ENCODE peak calls at places on chromosomes 3 and 15, in six cellular contexts. N, U, I, Y, V and J are unnamed samples. For H3K4me1, the result is how much of the 10 kb centered on the place peaks cover.

GRCh38 chr15:40238927-40239591 is at the start of gene PAK6:
- DNase-seq in N (peak), U (peak), I (peak), Y (peak), V (no peak), J (no peak)

GRCh38 chr3:61924065-61924740 is 362.8 kb downstream of the PTPRG start:
- DNase-seq in N (no peak), U (no peak), I (no peak), Y (no peak), V (no peak), J (no peak)

GRCh38 chr15:33737687-33738606 is 230.3 kb upstream of the CHRM5 start:
- DNase-seq in N (peak), U (no peak), I (no peak), Y (peak), V (no peak), J (no peak)

GRCh38 chr15:92619380-92620101 is 36.0 kb downstream of the FAM174B start:
- DNase-seq in N (no peak), U (peak), I (no peak), Y (peak), V (no peak), J (no peak)

GRCh38 chr3:79086514-79086913 is 681.3 kb downstream of the ROBO1 start:
- DNase-seq in N (peak), U (no peak), I (no peak), Y (peak), V (no peak), J (no peak)

GRCh38 chr3:136882575-136882974 is 20.6 kb downstream of the NCK1 start:
- DNase-seq in N (no peak), U (no peak), I (no peak), Y (no peak), V (no peak), J (no peak)

GRCh38 chr3:113252553-113252952 is 41.2 kb downstream of the BOC start:
- DNase-seq in N (no peak), U (no peak), I (no peak), Y (no peak), V (no peak), J (no peak)

GRCh38 chr3:128487538-128487812 is 5.5 kb downstream of the GATA2 start:
- DNase-seq in N (no peak), U (no peak), I (no peak), Y (no peak), V (no peak), J (no peak)

GRCh38 chr3:67000006-67000405 is 1.9 kb downstream of the KBTBD8 start:
- DNase-seq in N (no peak), U (no peak), I (no peak), Y (peak), V (no peak), J (no peak)

GRCh38 chr15:66939016-66939415 is 126.4 kb upstream of the SMAD3 start:
- DNase-seq in N (no peak), U (no peak), I (no peak), Y (no peak), V (no peak), J (no peak)

GRCh38 chr15:61518191-61518950 is 289.3 kb upstream of the RORA start:
- DNase-seq in N (no peak), U (no peak), I (no peak), Y (peak), V (no peak), J (no peak)

GRCh38 chr3:25830373-25831305 is 40.7 kb downstream of the OXSM start:
- DNase-seq in N (no peak), U (no peak), I (no peak), Y (no peak), V (no peak), J (no peak)

GRCh38 chr15:69719527-69719926 is 266.9 kb downstream of the RPLP1 start:
- DNase-seq in N (no peak), U (no peak), I (no peak), Y (no peak), V (no peak), J (no peak)

GRCh38 chr3:86840814-86841213 is 150.1 kb downstream of the VGLL3 start:
- DNase-seq in N (no peak), U (no peak), I (no peak), Y (no peak), V (no peak), J (no peak)

GRCh38 chr3:81829946-81830345 is 68.5 kb upstream of the GBE1 start:
- DNase-seq in N (no peak), U (no peak), I (no peak), Y (no peak), V (no peak), J (no peak)

GRCh38 chr3:129908417-129908816 is 14.9 kb upstream of the TMCC1 start:
- DNase-seq in N (no peak), U (no peak), I (no peak), Y (no peak), V (no peak), J (no peak)

GRCh38 chr3:156264771-156265170 is 144.4 kb downstream of the KCNAB1 start:
- DNase-seq in N (no peak), U (no peak), I (no peak), Y (peak), V (no peak), J (no peak)

GRCh38 chr3:41267975-41268640 is 68.8 kb downstream of the CTNNB1 start:
- DNase-seq in N (peak), U (no peak), I (no peak), Y (peak), V (no peak), J (no peak)

GRCh38 chr3:178845446-178846118 is 226.0 kb downstream of the ZMAT3 start:
- DNase-seq in N (no peak), U (no peak), I (no peak), Y (no peak), V (no peak), J (no peak)

GRCh38 chr3:128649264-128649663 is 1.4 kb downstream of the RPN1 start:
- DNase-seq in N (no peak), U (no peak), I (no peak), Y (no peak), V (no peak), J (no peak)

GRCh38 chr3:181279239-181279565 is 289.7 kb upstream of the DNAJC19 start:
- DNase-seq in N (no peak), U (no peak), I (no peak), Y (no peak), V (no peak), J (no peak)

GRCh38 chr3:181276358-181276896 is 286.9 kb upstream of the DNAJC19 start:
- DNase-seq in N (no peak), U (no peak), I (no peak), Y (no peak), V (no peak), J (no peak)

GRCh38 chr3:181274025-181274424 is 284.5 kb upstream of the DNAJC19 start:
- DNase-seq in N (no peak), U (no peak), I (no peak), Y (no peak), V (no peak), J (no peak)

DNA sequence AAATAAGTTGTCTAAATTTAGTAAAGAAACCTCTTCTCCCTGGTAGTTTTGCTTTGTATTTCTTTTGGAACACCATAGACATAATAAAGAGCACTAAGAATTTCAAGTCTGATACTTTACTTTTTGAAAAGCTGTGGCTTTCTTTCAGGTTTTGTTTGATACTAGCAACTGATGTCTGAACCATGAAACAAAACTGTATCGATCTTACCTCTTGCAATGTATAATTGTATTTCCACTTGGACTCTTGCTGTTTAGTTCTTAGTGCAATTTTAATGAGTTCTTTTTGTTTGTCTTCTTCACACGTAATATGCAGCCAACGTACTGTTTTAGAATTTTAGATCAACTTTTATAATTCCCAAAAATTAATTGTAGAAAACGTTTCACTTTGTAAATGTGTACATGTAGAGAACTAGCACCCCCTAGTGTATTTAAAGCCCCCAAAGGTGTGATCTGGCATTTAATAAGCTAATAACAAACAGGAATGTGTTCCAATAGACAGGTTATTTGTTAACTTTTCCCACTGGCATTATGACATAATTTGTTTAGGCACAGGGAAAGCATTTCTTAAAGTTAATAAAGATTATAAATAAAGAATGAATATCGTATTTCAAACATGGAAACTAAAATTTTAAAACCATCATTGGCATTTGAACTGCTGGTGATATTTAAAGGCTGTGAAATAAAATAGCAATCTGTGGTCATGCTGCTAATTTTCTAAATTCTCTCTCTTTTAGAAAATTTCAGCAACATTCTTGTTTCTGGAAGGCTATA is 289.1 kb upstream of the DNAJC19 start:
- DNase-seq in N (no peak), U (no peak), I (no peak), Y (no peak), V (no peak), J (no peak)
- H3K4me3 ChIP-seq in N (no peak), U (no peak), I (no peak), Y (no peak), V (no peak), J (no peak)

GRCh38 chr3:13654330-13655073 is 105.6 kb downstream of the FBLN2 start:
- DNase-seq in N (no peak), U (no peak), I (no peak), Y (no peak), V (no peak), J (no peak)

GRCh38 chr3:13652728-13653127 is 103.8 kb downstream of the FBLN2 start:
- DNase-seq in N (no peak), U (no peak), I (no peak), Y (no peak), V (no peak), J (no peak)

GRCh38 chr3:13655074-13655913 is 106.4 kb downstream of the FBLN2 start:
- DNase-seq in N (peak), U (no peak), I (no peak), Y (peak), V (no peak), J (no peak)

GRCh38 chr3:13651775-13652428 is 103.0 kb downstream of the FBLN2 start:
- DNase-seq in N (no peak), U (no peak), I (no peak), Y (no peak), V (no peak), J (no peak)

GRCh38 chr3:13653631-13654279 is 104.8 kb downstream of the FBLN2 start:
- DNase-seq in N (no peak), U (no peak), I (no peak), Y (no peak), V (no peak), J (no peak)
- H3K4me1 ChIP-seq in N (under half), U (under half), I (under half), Y (under half), V (under half), J (under half)

GRCh38 chr3:140922634-140923033 is 19.0 kb upstream of the SLC25A36 start:
- DNase-seq in N (peak), U (no peak), I (no peak), Y (peak), V (no peak), J (no peak)
- TF ChIP-seq CTCF in N (peak), U (no peak), I (peak), Y (peak), V (no peak), J (no peak)

DNA sequence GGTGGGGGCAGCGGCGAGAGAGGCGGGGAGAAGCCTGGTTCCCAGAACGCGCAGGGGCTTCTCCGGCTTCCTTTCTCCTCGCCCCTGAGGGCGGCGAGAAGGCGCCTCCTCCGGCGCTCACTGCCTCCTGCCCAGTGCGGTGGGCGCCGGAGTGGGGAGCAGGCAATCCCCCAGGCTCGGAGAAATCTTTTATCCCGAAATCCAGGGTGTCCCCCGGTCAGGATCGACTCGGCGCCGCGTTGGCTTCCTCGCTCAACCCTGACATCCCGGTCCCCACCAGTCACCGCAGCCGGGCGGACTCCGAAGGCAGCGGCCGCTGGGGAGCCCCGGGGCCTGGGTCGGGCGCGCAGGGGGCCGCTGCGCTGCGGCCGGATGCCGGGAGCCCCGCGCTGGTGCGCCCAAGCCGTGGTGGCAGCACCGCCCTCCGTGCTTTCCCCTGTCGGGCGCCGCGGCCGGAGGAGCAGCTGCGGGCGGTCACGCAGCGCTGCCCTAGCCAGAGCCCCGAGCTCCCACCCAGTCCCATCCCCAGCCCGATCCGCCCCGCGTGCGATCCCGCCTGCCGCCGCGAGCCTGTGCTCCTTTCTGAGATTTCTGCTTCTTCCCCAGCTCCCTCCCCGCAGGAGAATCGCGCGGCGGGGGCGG is 827 bp upstream of the CACNA2D3 start:
- DNase-seq in N (no peak), U (no peak), I (peak), Y (no peak), V (no peak), J (no peak)
- H3K4me3 ChIP-seq in N (peak), U (peak), I (no peak), Y (no peak), V (peak), J (peak)

GRCh38 chr15:80818996-80819395 is 39.8 kb downstream of the CEMIP start:
- DNase-seq in N (no peak), U (no peak), I (no peak), Y (no peak), V (no peak), J (no peak)
- H3K4me1 ChIP-seq in N (under half), U (under half), I (under half), Y (under half), V (under half), J (under half)

GRCh38 chr3:69716119-69716518 is 23.1 kb upstream of the MITF start:
- DNase-seq in N (no peak), U (no peak), I (no peak), Y (no peak), V (no peak), J (no peak)

GRCh38 chr3:69710153-69710977 is 28.9 kb upstream of the MITF start:
- DNase-seq in N (no peak), U (no peak), I (no peak), Y (peak), V (no peak), J (no peak)

GRCh38 chr3:69712933-69713332 is 26.3 kb upstream of the MITF start:
- DNase-seq in N (no peak), U (no peak), I (no peak), Y (no peak), V (no peak), J (no peak)

GRCh38 chr3:69715204-69715603 is 24.1 kb upstream of the MITF start:
- DNase-seq in N (no peak), U (no peak), I (no peak), Y (no peak), V (no peak), J (no peak)

GRCh38 chr3:69712244-69712643 is 27.0 kb upstream of the MITF start:
- DNase-seq in N (no peak), U (no peak), I (no peak), Y (no peak), V (no peak), J (no peak)
- TF ChIP-seq CTCF in N (no peak), U (no peak), I (no peak), Y (no peak), V (no peak), J (no peak)

GRCh38 chr3:134419214-134419965 is 45.1 kb upstream of the AMOTL2 start:
- DNase-seq in N (no peak), U (no peak), I (no peak), Y (no peak), V (no peak), J (no peak)
- H3K4me3 ChIP-seq in N (no peak), U (no peak), I (no peak), Y (no peak), V (no peak), J (no peak)

GRCh38 chr3:114508208-114508607 is 214.4 kb downstream of the TIGIT start:
- DNase-seq in N (no peak), U (no peak), I (no peak), Y (no peak), V (no peak), J (no peak)
- H3K4me1 ChIP-seq in N (under half), U (under half), I (under half), Y (under half), V (under half), J (under half)

GRCh38 chr3:47799733-47800132 is 3.2 kb upstream of the DHX30 start:
- DNase-seq in N (no peak), U (no peak), I (no peak), Y (no peak), V (no peak), J (no peak)
- TF ChIP-seq CTCF in N (no peak), U (no peak), I (peak), Y (peak), V (no peak), J (no peak)

DNA sequence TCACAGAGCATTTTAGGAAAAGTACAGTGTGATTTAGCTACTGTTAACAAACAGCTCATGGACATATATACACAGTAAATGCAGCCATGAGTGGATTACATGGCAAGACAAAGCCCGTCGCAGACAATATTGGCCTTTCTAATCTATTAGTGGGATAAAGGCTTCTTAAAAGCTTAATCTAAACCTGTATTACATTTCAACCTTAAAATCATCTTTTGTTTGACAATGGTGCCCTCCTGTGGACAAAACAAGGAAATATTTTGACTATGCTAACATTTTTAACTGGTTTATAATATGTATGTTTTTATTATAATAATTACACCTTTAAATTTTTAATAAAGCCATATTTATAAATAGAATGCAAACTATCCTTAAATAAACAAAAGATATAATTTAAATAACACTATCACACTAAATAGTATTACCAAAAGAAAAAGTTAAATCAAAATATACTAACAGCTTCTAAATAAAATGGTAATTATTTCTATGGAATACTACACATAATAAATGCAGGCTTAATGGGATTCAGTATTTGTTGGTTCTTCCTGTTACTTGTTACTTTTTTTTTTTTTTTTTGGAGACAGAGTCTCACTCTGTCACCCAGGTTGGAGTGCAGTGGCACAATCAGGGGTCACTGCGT is 38.6 kb downstream of the TAFA4 start:
- DNase-seq in N (no peak), U (no peak), I (no peak), Y (peak), V (no peak), J (no peak)
- H3K4me3 ChIP-seq in N (no peak), U (no peak), I (no peak), Y (no peak), V (no peak), J (no peak)